ENCODE peak calls at places on chromosomes 6 and 20, in nine cellular contexts. L is right cardiac atrium, R is cardiac muscle cell, F is left lung, H is K562, W is H1, O is colonic mucosa, E is left ventricle myocardium inferior, N is mammary epithelial cell. J is an unnamed sample.

GRCh38 chr20:55354700-55355099 is 650.6 kb downstream of the CBLN4 start:
- DNase-seq in L (no peak), R (no peak), F (no peak), H (no peak), W (no peak), O (no peak), E (no peak), N (no peak), J (no peak)

GRCh38 chr20:36808317-36809257 is 35.0 kb upstream of the DSN1 start:
- DNase-seq in L (peak; percentile 71), R (peak; percentile 67), F (peak; percentile 67), H (peak; percentile 75), W (peak; percentile 29), O (peak; percentile 80), E (peak; percentile 58), N (peak; percentile 64), J (no peak)

GRCh38 chr6:116682334-116682712 is 1.3 kb downstream of the KPNA5 start:
- DNase-seq in L (no peak), R (peak; percentile 70), F (peak; percentile 56), H (peak; percentile 40), W (no peak), O (no peak), E (no peak), N (peak; percentile 46), J (no peak)

GRCh38 chr6:148471624-148472494 is 129.2 kb downstream of the SASH1 start:
- DNase-seq in L (peak; percentile 50), R (no peak), F (no peak), H (no peak), W (no peak), O (no peak), E (no peak), N (no peak), J (no peak)

GRCh38 chr20:10536531-10536930 is 101.4 kb downstream of the SLX4IP start:
- DNase-seq in L (no peak), R (peak; percentile 60), F (no peak), H (no peak), W (peak; percentile 47), O (no peak), E (no peak), N (no peak), J (peak; percentile 79)

GRCh38 chr6:124679392-124679791 is 282.8 kb upstream of the RNF217 start:
- DNase-seq in L (no peak), R (no peak), F (no peak), H (no peak), W (no peak), O (no peak), E (no peak), N (peak; percentile 78), J (no peak)

GRCh38 chr20:41081276-41081814 is 52.7 kb downstream of the TOP1 start:
- DNase-seq in L (no peak), R (peak; percentile 30), F (no peak), H (no peak), W (no peak), O (no peak), E (no peak), N (no peak), J (no peak)

GRCh38 chr6:166751051-166751595 is 124.1 kb upstream of the RPS6KA2 start:
- DNase-seq in L (no peak), R (no peak), F (no peak), H (peak; percentile 24), W (no peak), O (no peak), E (no peak), N (no peak), J (no peak)

GRCh38 chr6:126040826-126041225 is 54.5 kb downstream of the TRMT11 start:
- DNase-seq in L (no peak), R (peak; percentile 76), F (peak; percentile 43), H (no peak), W (no peak), O (peak; percentile 61), E (no peak), N (peak; percentile 45), J (no peak)

GRCh38 chr6:54802775-54803631 is 43.6 kb upstream of the FAM83B start:
- DNase-seq in L (no peak), R (peak; percentile 46), F (no peak), H (no peak), W (no peak), O (no peak), E (no peak), N (peak; percentile 60), J (no peak)

GRCh38 chr6:39898625-39899024 is 35.6 kb downstream of the MOCS1 start:
- DNase-seq in L (no peak), R (no peak), F (no peak), H (no peak), W (no peak), O (no peak), E (no peak), N (no peak), J (no peak)

GRCh38 chr6:130708338-130708737 is 118.9 kb upstream of the SMLR1 start:
- DNase-seq in L (no peak), R (no peak), F (no peak), H (no peak), W (no peak), O (no peak), E (no peak), N (no peak), J (peak; percentile 22)

GRCh38 chr6:148118303-148118702 is 224.3 kb upstream of the SASH1 start:
- DNase-seq in L (no peak), R (no peak), F (no peak), H (no peak), W (no peak), O (no peak), E (no peak), N (no peak), J (no peak)

GRCh38 chr6:5905431-5906339 is 101.0 kb downstream of the NRN1 start:
- DNase-seq in L (peak; percentile 88), R (peak; percentile 91), F (peak; percentile 76), H (no peak), W (no peak), O (peak; percentile 53), E (peak; percentile 80), N (peak; percentile 84), J (no peak)

GRCh38 chr6:163711615-163712568 is 297.4 kb downstream of the QKI start:
- DNase-seq in L (peak; percentile 75), R (no peak), F (peak; percentile 83), H (no peak), W (no peak), O (peak; percentile 37), E (peak; percentile 89), N (no peak), J (no peak)

GRCh38 chr6:27205375-27206278 is 41.9 kb upstream of the PRSS16 start:
- DNase-seq in L (no peak), R (peak; percentile 29), F (no peak), H (peak; percentile 79), W (no peak), O (no peak), E (no peak), N (no peak), J (no peak)

GRCh38 chr20:61918548-61918947 is 147.1 kb downstream of the TAF4 start:
- DNase-seq in L (no peak), R (no peak), F (no peak), H (no peak), W (no peak), O (no peak), E (no peak), N (no peak), J (no peak)

GRCh38 chr6:34079899-34080298 is 66.0 kb downstream of the GRM4 start:
- DNase-seq in L (no peak), R (no peak), F (no peak), H (no peak), W (no peak), O (no peak), E (no peak), N (no peak), J (no peak)

GRCh38 chr20:64108731-64109389 is 1.5 kb upstream of the NPBWR2 start:
- DNase-seq in L (no peak), R (no peak), F (peak; percentile 11), H (no peak), W (no peak), O (no peak), E (peak; percentile 6), N (no peak), J (no peak)
- H3K27ac ChIP-seq in L (no peak overlapping the region), R (no peak overlapping the region), F (no peak overlapping the region), H (no peak overlapping the region), W (no peak overlapping the region), O (no peak overlapping the region), E (no peak overlapping the region), N (no peak overlapping the region), J (no peak overlapping the region)

GRCh38 chr20:31449511-31450128 is 9.2 kb downstream of the DEFB123 start:
- DNase-seq in L (no peak), R (no peak), F (no peak), H (no peak), W (no peak), O (no peak), E (no peak), N (no peak), J (no peak)
- H3K9me3 ChIP-seq in L (no peaks in the 10 kb centered on the region), R (no peaks in the 10 kb centered on the region), F (no peaks in the 10 kb centered on the region), H (no peaks in the 10 kb centered on the region), W (peaks cover 74% of the 10 kb centered on the region), O (no peaks in the 10 kb centered on the region), E (no peaks in the 10 kb centered on the region), N (no peaks in the 10 kb centered on the region), J (no peaks in the 10 kb centered on the region)

GRCh38 chr20:3677733-3678132 is 4.1 kb downstream of the ADAM33 start:
- DNase-seq in L (peak; percentile 47), R (peak; percentile 68), F (no peak), H (no peak), W (no peak), O (peak; percentile 42), E (peak; percentile 41), N (no peak), J (no peak)

GRCh38 chr20:3680701-3681351 is 984 bp downstream of the ADAM33 start:
- DNase-seq in L (no peak), R (no peak), F (no peak), H (no peak), W (no peak), O (no peak), E (no peak), N (no peak), J (no peak)

GRCh38 chr20:3679749-3680700 is 1.8 kb downstream of the ADAM33 start:
- DNase-seq in L (peak; percentile 80), R (peak; percentile 77), F (no peak), H (no peak), W (no peak), O (peak; percentile 41), E (peak; percentile 56), N (no peak), J (no peak)

GRCh38 chr20:3678198-3678597 is 3.6 kb downstream of the ADAM33 start:
- DNase-seq in L (no peak), R (no peak), F (no peak), H (no peak), W (no peak), O (no peak), E (no peak), N (no peak), J (no peak)

GRCh38 chr20:3678893-3679720 is 2.7 kb downstream of the ADAM33 start:
- DNase-seq in L (no peak), R (no peak), F (no peak), H (no peak), W (no peak), O (no peak), E (no peak), N (no peak), J (no peak)
- H3K27ac ChIP-seq in L (peak overlapping the region; percentile 25), R (no peak overlapping the region), F (peak overlapping the region; percentile 44), H (no peak overlapping the region), W (no peak overlapping the region), O (peak overlapping the region; percentile 53), E (peak overlapping the region; percentile 83), N (no peak overlapping the region), J (peak overlapping the region; percentile 69)

DNA sequence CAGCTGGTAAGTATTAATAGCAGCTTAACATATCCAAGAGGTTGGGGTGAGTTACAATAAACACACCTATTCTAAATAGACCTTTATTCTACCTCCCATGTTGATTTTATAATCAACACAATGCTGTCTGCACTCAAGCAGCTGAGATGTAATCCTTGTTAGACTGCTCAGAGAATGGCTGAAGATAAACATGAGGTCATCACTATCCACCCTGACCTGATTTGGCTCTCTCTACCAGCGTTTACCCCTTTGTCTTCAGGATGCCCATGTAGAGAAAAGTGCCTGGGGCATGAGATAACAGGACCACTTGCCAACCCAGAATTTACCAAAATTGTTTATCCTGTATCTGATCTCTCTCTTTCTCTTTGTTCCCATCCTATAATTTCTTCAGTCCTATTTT is 220.7 kb upstream of the DEFB112 start:
- DNase-seq in L (no peak), R (no peak), F (no peak), H (no peak), W (no peak), O (no peak), E (no peak), N (no peak), J (no peak)
- H3K9me3 ChIP-seq in L (no peaks in the 10 kb centered on the region), R (no peaks in the 10 kb centered on the region), F (no peaks in the 10 kb centered on the region), H (no peaks in the 10 kb centered on the region), W (no peaks in the 10 kb centered on the region), O (no peaks in the 10 kb centered on the region), E (peaks cover 9% of the 10 kb centered on the region), N (no peaks in the 10 kb centered on the region), J (no peaks in the 10 kb centered on the region)